ENCODE peak calls at places on chromosomes 3 and 15, in seven cellular contexts. One of them, this sample, is unnamed.

GRCh38 chr3:188133219-188133618 is 20.7 kb upstream of the LPP start:
- DNase-seq in mesendoderm: no peak
- DNase-seq in dorsolateral prefrontal cortex: no peak
- DNase-seq in right cardiac atrium: no peak
- DNase-seq in neural progenitor cell: no peak
- DNase-seq in IMR-90: peak
- DNase-seq in foreskin fibroblast: peak
- DNase-seq in this sample: no peak

GRCh38 chr3:172530566-172530965 is 7.3 kb upstream of the TNFSF10 start:
- DNase-seq in mesendoderm: peak
- DNase-seq in dorsolateral prefrontal cortex: no peak
- DNase-seq in right cardiac atrium: no peak
- DNase-seq in neural progenitor cell: no peak
- DNase-seq in IMR-90: peak
- DNase-seq in foreskin fibroblast: no peak
- DNase-seq in this sample: no peak

GRCh38 chr15:99426431-99427105 is 139.2 kb upstream of the MEF2A start:
- DNase-seq in mesendoderm: no peak
- DNase-seq in dorsolateral prefrontal cortex: no peak
- DNase-seq in right cardiac atrium: no peak
- DNase-seq in neural progenitor cell: no peak
- DNase-seq in IMR-90: no peak
- DNase-seq in foreskin fibroblast: no peak
- DNase-seq in this sample: peak

GRCh38 chr3:134917631-134918030 is 122.6 kb downstream of the EPHB1 start:
- DNase-seq in mesendoderm: no peak
- DNase-seq in dorsolateral prefrontal cortex: no peak
- DNase-seq in right cardiac atrium: no peak
- DNase-seq in neural progenitor cell: no peak
- DNase-seq in IMR-90: no peak
- DNase-seq in foreskin fibroblast: peak
- DNase-seq in this sample: no peak

GRCh38 chr3:61360297-61360696 is 109.0 kb upstream of the FHIT start:
- DNase-seq in mesendoderm: peak
- DNase-seq in dorsolateral prefrontal cortex: no peak
- DNase-seq in right cardiac atrium: no peak
- DNase-seq in neural progenitor cell: no peak
- DNase-seq in IMR-90: no peak
- DNase-seq in foreskin fibroblast: no peak
- DNase-seq in this sample: no peak

GRCh38 chr15:58043192-58043903 is 22.2 kb downstream of the ALDH1A2 start:
- DNase-seq in mesendoderm: peak
- DNase-seq in dorsolateral prefrontal cortex: peak
- DNase-seq in right cardiac atrium: no peak
- DNase-seq in neural progenitor cell: peak
- DNase-seq in IMR-90: peak
- DNase-seq in foreskin fibroblast: peak
- DNase-seq in this sample: no peak

GRCh38 chr3:12235691-12236090 is 53.2 kb upstream of the PPARG start:
- DNase-seq in mesendoderm: no peak
- DNase-seq in dorsolateral prefrontal cortex: no peak
- DNase-seq in right cardiac atrium: no peak
- DNase-seq in neural progenitor cell: no peak
- DNase-seq in IMR-90: peak
- DNase-seq in foreskin fibroblast: peak
- DNase-seq in this sample: no peak

GRCh38 chr15:45611305-45611704 is 23.5 kb upstream of the SQOR start:
- DNase-seq in mesendoderm: no peak
- DNase-seq in dorsolateral prefrontal cortex: no peak
- DNase-seq in right cardiac atrium: no peak
- DNase-seq in neural progenitor cell: peak
- DNase-seq in IMR-90: no peak
- DNase-seq in foreskin fibroblast: peak
- DNase-seq in this sample: no peak

GRCh38 chr3:143973352-143974021 is 1.9 kb downstream of the DIPK2A start:
- DNase-seq in mesendoderm: no peak
- DNase-seq in dorsolateral prefrontal cortex: no peak
- DNase-seq in right cardiac atrium: no peak
- DNase-seq in neural progenitor cell: peak
- DNase-seq in IMR-90: peak
- DNase-seq in foreskin fibroblast: peak
- DNase-seq in this sample: no peak

GRCh38 chr3:143974181-143974876 is 2.7 kb downstream of the DIPK2A start:
- DNase-seq in mesendoderm: no peak
- DNase-seq in dorsolateral prefrontal cortex: no peak
- DNase-seq in right cardiac atrium: no peak
- DNase-seq in neural progenitor cell: no peak
- DNase-seq in IMR-90: no peak
- DNase-seq in foreskin fibroblast: peak
- DNase-seq in this sample: no peak

GRCh38 chr3:143977326-143978262 is 6.0 kb downstream of the DIPK2A start:
- DNase-seq in mesendoderm: no peak
- DNase-seq in dorsolateral prefrontal cortex: no peak
- DNase-seq in right cardiac atrium: no peak
- DNase-seq in neural progenitor cell: no peak
- DNase-seq in IMR-90: peak
- DNase-seq in foreskin fibroblast: peak
- DNase-seq in this sample: no peak

GRCh38 chr3:143974877-143975238 is 3.2 kb downstream of the DIPK2A start:
- DNase-seq in mesendoderm: no peak
- DNase-seq in dorsolateral prefrontal cortex: no peak
- DNase-seq in right cardiac atrium: no peak
- DNase-seq in neural progenitor cell: no peak
- DNase-seq in IMR-90: peak
- DNase-seq in foreskin fibroblast: peak
- DNase-seq in this sample: no peak

DNA sequence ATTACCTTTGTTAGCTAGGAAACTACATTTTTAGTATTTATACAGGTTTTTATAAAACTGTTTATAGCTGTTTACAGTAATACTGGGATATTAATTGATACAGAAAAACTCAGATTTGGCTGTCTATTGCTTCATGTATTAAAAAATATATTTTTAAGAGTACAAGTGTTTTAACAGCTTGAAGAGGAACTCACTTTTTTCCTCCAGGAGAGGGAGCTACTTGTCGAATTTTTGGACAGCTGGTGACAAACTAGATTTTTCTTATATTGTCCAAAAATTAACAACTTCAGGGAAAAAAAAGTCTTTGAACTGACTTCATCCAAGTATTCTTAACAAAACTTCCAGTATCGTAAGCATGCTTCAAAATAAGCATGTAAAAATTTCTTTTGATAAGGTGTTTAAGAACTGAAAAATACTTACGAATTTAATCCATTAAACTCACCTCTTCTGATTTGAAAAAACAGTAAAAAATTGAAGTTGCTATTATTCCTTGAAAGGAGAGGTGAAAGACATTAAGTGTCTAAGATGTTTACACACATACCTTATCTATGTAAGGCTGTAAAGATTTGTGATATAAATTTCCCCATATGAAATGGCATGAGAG is 4.0 kb downstream of the DIPK2A start:
- DNase-seq in mesendoderm: peak
- DNase-seq in dorsolateral prefrontal cortex: no peak
- DNase-seq in right cardiac atrium: no peak
- DNase-seq in neural progenitor cell: peak
- DNase-seq in IMR-90: peak
- DNase-seq in foreskin fibroblast: peak
- DNase-seq in this sample: no peak
- H3K4me3 ChIP-seq in mesendoderm: no peak
- H3K4me3 ChIP-seq in dorsolateral prefrontal cortex: peak
- H3K4me3 ChIP-seq in right cardiac atrium: no peak
- H3K4me3 ChIP-seq in neural progenitor cell: peak
- H3K4me3 ChIP-seq in IMR-90: no peak
- H3K4me3 ChIP-seq in foreskin fibroblast: peak
- H3K4me3 ChIP-seq in this sample: peak

GRCh38 chr15:51168700-51169099 is 74.0 kb upstream of the TNFAIP8L3 start:
- DNase-seq in mesendoderm: no peak
- DNase-seq in dorsolateral prefrontal cortex: no peak
- DNase-seq in right cardiac atrium: no peak
- DNase-seq in neural progenitor cell: no peak
- DNase-seq in IMR-90: no peak
- DNase-seq in foreskin fibroblast: peak
- DNase-seq in this sample: no peak

GRCh38 chr15:51160484-51160883 is 65.8 kb upstream of the TNFAIP8L3 start:
- DNase-seq in mesendoderm: no peak
- DNase-seq in dorsolateral prefrontal cortex: peak
- DNase-seq in right cardiac atrium: no peak
- DNase-seq in neural progenitor cell: no peak
- DNase-seq in IMR-90: no peak
- DNase-seq in foreskin fibroblast: no peak
- DNase-seq in this sample: no peak

GRCh38 chr15:51161491-51162260 is 67.0 kb upstream of the TNFAIP8L3 start:
- DNase-seq in mesendoderm: no peak
- DNase-seq in dorsolateral prefrontal cortex: no peak
- DNase-seq in right cardiac atrium: no peak
- DNase-seq in neural progenitor cell: no peak
- DNase-seq in IMR-90: no peak
- DNase-seq in foreskin fibroblast: peak
- DNase-seq in this sample: no peak

GRCh38 chr15:51163843-51164242 is 69.1 kb upstream of the TNFAIP8L3 start:
- DNase-seq in mesendoderm: no peak
- DNase-seq in dorsolateral prefrontal cortex: no peak
- DNase-seq in right cardiac atrium: no peak
- DNase-seq in neural progenitor cell: no peak
- DNase-seq in IMR-90: no peak
- DNase-seq in foreskin fibroblast: no peak
- DNase-seq in this sample: no peak

DNA sequence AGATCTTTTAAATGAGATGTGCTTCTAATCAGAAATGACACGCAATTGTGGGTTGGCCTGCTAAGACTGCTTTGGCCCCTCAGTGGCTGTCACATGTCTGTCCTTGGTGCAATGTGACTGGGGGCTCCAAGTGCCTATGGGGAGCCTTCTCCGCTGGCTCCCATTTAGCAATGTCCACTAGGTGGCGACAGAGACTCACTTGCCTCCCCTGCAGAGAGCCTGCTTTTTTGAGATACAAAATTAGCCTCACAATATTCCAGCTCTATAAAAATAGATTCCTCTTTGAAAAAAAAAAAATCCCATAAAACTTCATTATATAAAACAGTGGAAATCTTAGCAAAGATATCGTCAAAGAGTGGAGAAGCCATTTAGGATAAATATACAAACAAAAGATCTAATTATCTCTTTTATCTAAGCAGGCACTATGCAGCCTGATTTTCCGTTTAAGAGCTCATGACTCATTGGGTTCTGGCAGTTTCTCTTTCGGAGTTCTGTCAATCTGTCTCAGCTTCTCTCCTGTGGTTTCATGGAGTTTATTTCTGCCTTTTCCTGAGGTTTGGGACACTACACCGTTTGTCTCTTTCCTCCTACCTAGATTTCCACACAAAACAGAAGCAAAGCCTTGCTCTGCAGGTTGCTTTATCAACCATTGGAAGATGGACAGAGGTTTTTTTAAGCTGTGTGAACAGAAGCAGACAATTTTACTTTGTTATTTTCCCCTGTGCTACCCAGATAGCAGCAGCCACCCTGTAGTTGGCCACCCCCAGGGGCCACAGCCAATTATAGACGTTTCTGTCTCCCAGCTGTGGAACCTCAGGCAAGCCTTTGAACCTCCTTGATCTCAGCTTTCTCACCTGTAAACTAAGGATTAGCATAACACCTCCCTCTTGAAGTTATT is 68.4 kb upstream of the TNFAIP8L3 start:
- DNase-seq in mesendoderm: peak
- DNase-seq in dorsolateral prefrontal cortex: peak
- DNase-seq in right cardiac atrium: peak
- DNase-seq in neural progenitor cell: peak
- DNase-seq in IMR-90: peak
- DNase-seq in foreskin fibroblast: peak
- DNase-seq in this sample: peak
- H3K4me3 ChIP-seq in mesendoderm: no peak
- H3K4me3 ChIP-seq in dorsolateral prefrontal cortex: peak
- H3K4me3 ChIP-seq in right cardiac atrium: no peak
- H3K4me3 ChIP-seq in neural progenitor cell: no peak
- H3K4me3 ChIP-seq in IMR-90: peak
- H3K4me3 ChIP-seq in foreskin fibroblast: peak
- H3K4me3 ChIP-seq in this sample: peak

GRCh38 chr3:127597020-127597771 is 1.0 kb upstream of the MCM2 start:
- DNase-seq in mesendoderm: no peak
- DNase-seq in dorsolateral prefrontal cortex: no peak
- DNase-seq in right cardiac atrium: no peak
- DNase-seq in neural progenitor cell: no peak
- DNase-seq in IMR-90: no peak
- DNase-seq in foreskin fibroblast: no peak
- DNase-seq in this sample: no peak
- H3K4me3 ChIP-seq in mesendoderm: no peak
- H3K4me3 ChIP-seq in dorsolateral prefrontal cortex: peak
- H3K4me3 ChIP-seq in right cardiac atrium: no peak
- H3K4me3 ChIP-seq in neural progenitor cell: peak
- H3K4me3 ChIP-seq in IMR-90: no peak
- H3K4me3 ChIP-seq in foreskin fibroblast: no peak
- H3K4me3 ChIP-seq in this sample: no peak

GRCh38 chr3:192408721-192409151 is 318.6 kb downstream of the FGF12 start:
- DNase-seq in mesendoderm: peak
- DNase-seq in dorsolateral prefrontal cortex: peak
- DNase-seq in right cardiac atrium: no peak
- DNase-seq in neural progenitor cell: peak
- DNase-seq in IMR-90: no peak
- DNase-seq in foreskin fibroblast: peak
- DNase-seq in this sample: peak
- H3K4me3 ChIP-seq in mesendoderm: peak
- H3K4me3 ChIP-seq in dorsolateral prefrontal cortex: peak
- H3K4me3 ChIP-seq in right cardiac atrium: peak
- H3K4me3 ChIP-seq in neural progenitor cell: peak
- H3K4me3 ChIP-seq in IMR-90: no peak
- H3K4me3 ChIP-seq in foreskin fibroblast: no peak
- H3K4me3 ChIP-seq in this sample: peak

GRCh38 chr15:62163847-62164499 is 1.1 kb downstream of the C2CD4B start:
- DNase-seq in mesendoderm: peak
- DNase-seq in dorsolateral prefrontal cortex: no peak
- DNase-seq in right cardiac atrium: peak
- DNase-seq in neural progenitor cell: peak
- DNase-seq in IMR-90: no peak
- DNase-seq in foreskin fibroblast: peak
- DNase-seq in this sample: peak
- H3K4me3 ChIP-seq in mesendoderm: no peak
- H3K4me3 ChIP-seq in dorsolateral prefrontal cortex: peak
- H3K4me3 ChIP-seq in right cardiac atrium: peak
- H3K4me3 ChIP-seq in neural progenitor cell: peak
- H3K4me3 ChIP-seq in IMR-90: no peak
- H3K4me3 ChIP-seq in foreskin fibroblast: no peak
- H3K4me3 ChIP-seq in this sample: peak

This sample was measured in spleen.